ENCODE peak calls at places on chromosomes 13 and 19, in six cellular contexts. R is AG04449, I is fibroblast of the aortic adventitia, Y is HCT116, D is AG10803, M is NB4. V is an unnamed sample.

GRCh38 chr13:32610977-32611376 is 24.7 kb downstream of the PDS5B start:
- DNase-seq in Y (no peak), D (no peak), M (no peak), I (no peak), R (no peak), V (no peak)

GRCh38 chr13:97866346-97866745 is 87.1 kb upstream of the IPO5 start:
- DNase-seq in Y (no peak), M (no peak), I (no peak), R (no peak), D (no peak), V (no peak)

GRCh38 chr19:10501971-10502523 is 1.1 kb downstream of the KEAP1 start:
- DNase-seq in I (peak; percentile 47), D (peak; percentile 46), M (peak; percentile 86), Y (no peak), R (no peak), V (peak; percentile 78)

GRCh38 chr13:46630419-46631183 is 77.6 kb downstream of the LRCH1 start:
- DNase-seq in D (no peak), Y (no peak), R (no peak), I (no peak), M (no peak), V (no peak)

GRCh38 chr19:1811942-1812425 is at the start of gene ATP8B3:
- DNase-seq in Y (no peak), R (no peak), D (no peak), M (no peak), I (no peak), V (no peak)

GRCh38 chr19:48628486-48629296 is 8.5 kb downstream of the DBP start:
- DNase-seq in I (no peak), M (peak; percentile 42), R (no peak), D (no peak), Y (no peak), V (no peak)

GRCh38 chr13:40985596-40986327 is 33.4 kb downstream of the ELF1 start:
- DNase-seq in M (no peak), Y (no peak), D (no peak), R (no peak), I (no peak), V (no peak)

GRCh38 chr13:77180011-77180410 is 146.9 kb downstream of the MYCBP2 start:
- DNase-seq in I (no peak), Y (no peak), D (no peak), M (no peak), R (no peak), V (no peak)

GRCh38 chr13:112182251-112182650 is 115.3 kb downstream of the SOX1 start:
- DNase-seq in D (no peak), I (no peak), M (no peak), R (no peak), Y (no peak), V (no peak)

GRCh38 chr19:39428309-39429112 is 7.2 kb downstream of the RPS16 start:
- DNase-seq in D (peak; percentile 93), R (no peak), Y (no peak), M (no peak), I (peak; percentile 87), V (no peak)

GRCh38 chr13:42497798-42498197 is 76.2 kb upstream of the TNFSF11 start:
- DNase-seq in M (peak; percentile 6), Y (no peak), R (no peak), I (peak; percentile 90), D (no peak), V (peak; percentile 92)

GRCh38 chr13:63297162-63297561 is 1881.5 kb upstream of the PCDH20 start:
- DNase-seq in M (no peak), Y (no peak), R (no peak), D (no peak), I (no peak), V (no peak)

GRCh38 chr13:74246398-74246975 is 112.3 kb upstream of the KLF12 start:
- DNase-seq in D (no peak), R (no peak), M (no peak), I (peak; percentile 64), Y (no peak), V (no peak)

GRCh38 chr19:15444505-15445226 is 5.1 kb downstream of the WIZ start:
- DNase-seq in D (no peak), Y (no peak), R (no peak), M (no peak), I (no peak), V (no peak)

GRCh38 chr19:6737873-6738725 is 719 bp upstream of the GPR108 start:
- DNase-seq in M (peak; percentile 87), D (peak; percentile 83), Y (no peak), I (peak; percentile 81), R (peak; percentile 12), V (peak; percentile 91)

GRCh38 chr19:38737297-38737865 is 6.9 kb downstream of the CAPN12 start:
- DNase-seq in I (no peak), Y (no peak), M (peak; percentile 35), R (no peak), D (no peak), V (peak; percentile 1)

GRCh38 chr13:44244288-44244687 is 129.3 kb upstream of the SERP2 start:
- DNase-seq in D (peak; percentile 73), M (no peak), I (no peak), R (no peak), Y (peak; percentile 70), V (no peak)

GRCh38 chr19:15563325-15563794 is 51.7 kb upstream of the CYP4F8 start:
- DNase-seq in D (no peak), M (peak; percentile 22), R (no peak), I (no peak), Y (no peak), V (no peak)

GRCh38 chr13:44068169-44068568 is 188.5 kb downstream of the LACC1 start:
- DNase-seq in I (peak; percentile 64), D (no peak), M (no peak), Y (no peak), R (no peak), V (no peak)

GRCh38 chr19:50826492-50827240 is 3.1 kb upstream of the KLK1 start:
- DNase-seq in D (no peak), R (no peak), I (no peak), M (no peak), Y (no peak), V (no peak)

GRCh38 chr13:24280722-24281121 is 28.7 kb upstream of the C1QTNF9 start:
- DNase-seq in Y (no peak), M (peak; percentile 24), I (no peak), R (no peak), D (no peak), V (peak; percentile 70)

GRCh38 chr13:31160857-31161582 is 684 bp downstream of the HSPH1 start:
- DNase-seq in Y (no peak), M (peak; percentile 85), I (peak; percentile 73), D (peak; percentile 71), R (no peak), V (peak; percentile 78)

GRCh38 chr13:36154567-36155231 is 23.5 kb upstream of the DCLK1 start:
- DNase-seq in D (no peak), R (no peak), M (no peak), Y (no peak), I (peak; percentile 44), V (no peak)

GRCh38 chr19:5937550-5937949 is 23.5 kb downstream of the CAPS start:
- DNase-seq in D (no peak), Y (no peak), R (no peak), I (no peak), M (no peak), V (no peak)

GRCh38 chr13:24982333-24982999 is 113.5 kb upstream of the PABPC3 start:
- DNase-seq in M (peak; percentile 49), I (no peak), R (no peak), Y (no peak), D (no peak), V (no peak)

GRCh38 chr19:5850743-5851293 is 431 bp downstream of the FUT3 start:
- DNase-seq in I (peak; percentile 77), R (no peak), Y (no peak), M (no peak), D (peak; percentile 56), V (no peak)

GRCh38 chr13:19927117-19927734 is 31.3 kb upstream of the ZMYM2 start:
- DNase-seq in Y (peak; percentile 62), M (peak; percentile 48), R (no peak), I (peak; percentile 48), D (peak; percentile 32), V (peak; percentile 49)

GRCh38 chr19:55259540-55260210 is 858 bp upstream of the PPP6R1 start:
- DNase-seq in Y (no peak), R (no peak), I (no peak), D (peak; percentile 10), M (peak; percentile 30), V (no peak)

GRCh38 chr19:13104848-13105646 is 2.4 kb upstream of the LYL1 start:
- DNase-seq in I (no peak), Y (no peak), M (no peak), D (no peak), R (no peak), V (peak; percentile 79)
- H3K4me3 ChIP-seq in I (no peak overlapping the region), Y (no peak overlapping the region), M (no peak overlapping the region), D (no peak overlapping the region), R (no peak overlapping the region), V (peak overlapping the region; percentile 68)

DNA sequence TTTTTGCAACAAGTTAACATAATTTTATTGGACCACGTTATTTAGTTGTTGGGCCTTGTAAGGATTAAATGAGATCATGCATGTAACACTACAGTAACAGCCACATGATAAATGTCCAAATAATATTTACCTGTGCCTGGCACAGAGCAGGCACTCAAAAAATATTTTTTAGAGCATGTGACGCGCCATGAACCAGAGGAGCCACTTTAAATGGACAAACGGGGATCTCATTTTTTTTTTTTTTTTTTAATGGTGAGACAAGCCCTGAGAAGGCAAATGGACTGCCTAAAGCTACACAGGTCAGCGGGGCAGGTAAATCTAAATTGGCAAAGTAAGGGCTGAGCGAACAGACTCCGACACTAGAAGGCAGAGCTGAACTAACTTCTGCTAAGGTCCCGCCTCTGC is 840 bp upstream of the RPS19 start:
- DNase-seq in I (no peak), Y (no peak), R (no peak), D (no peak), M (no peak), V (no peak)
- TF ChIP-seq CTCF in I (no peak), Y (no peak), R (no peak), D (no peak), M (no peak), V (no peak)

DNA sequence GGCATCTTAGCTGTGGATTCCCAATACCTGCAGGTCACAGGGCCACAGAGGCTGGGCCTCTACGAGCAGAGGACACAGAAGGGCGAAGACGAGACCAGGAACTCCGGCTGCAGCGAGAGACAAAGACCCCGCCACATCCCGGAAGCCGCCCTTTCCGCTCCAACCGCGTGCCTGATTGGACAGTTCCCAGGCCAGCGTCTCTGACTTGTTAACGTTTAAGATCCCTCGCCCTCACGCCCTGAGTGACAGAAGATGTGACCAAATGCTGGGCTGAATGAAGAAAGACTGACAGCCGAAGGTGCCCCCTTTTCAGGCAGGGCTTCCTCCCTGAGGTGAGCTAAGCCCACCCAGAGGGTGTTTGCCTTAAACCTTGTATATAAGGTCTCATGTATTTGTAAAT is at the start of gene ZNF98:
- DNase-seq in Y (no peak), I (no peak), D (no peak), M (no peak), R (no peak), V (no peak)
- H3K4me3 ChIP-seq in Y (no peak within 1 kb of the TSS), I (no peak within 1 kb of the TSS), D (no peak within 1 kb of the TSS), M (no peak within 1 kb of the TSS), R (no peak within 1 kb of the TSS), V (no peak within 1 kb of the TSS)

GRCh38 chr13:51814071-51814470 is 10.1 kb upstream of the DHRS12 start:
- DNase-seq in R (no peak), Y (no peak), D (no peak), M (no peak), I (no peak), V (no peak)
- TF ChIP-seq CTCF in R (no peak), Y (no peak), D (no peak), M (no peak), I (no peak), V (no peak)

V was measured in GM12865.